ENCODE peak calls at places on chromosomes 5 and 9, in seven cellular contexts. One of them, this sample, is unnamed.

GRCh38 chr9:111356567-111357244 is 26.7 kb upstream of the OR2K2 start:
- DNase-seq in RWPE1: peak; percentile 95
- DNase-seq in fibroblast of lung: peak; percentile 93
- DNase-seq in CD4-positive, alpha-beta T cell: no peak
- DNase-seq in PC-3: peak; percentile 80
- DNase-seq in vagina: no peak
- DNase-seq in tibial nerve: no peak
- DNase-seq in this sample: peak; percentile 85

GRCh38 chr5:4042311-4042710 is 446.7 kb downstream of the IRX1 start:
- DNase-seq in PC-3: no peak
- DNase-seq in vagina: no peak
- DNase-seq in RWPE1: no peak
- DNase-seq in fibroblast of lung: no peak
- DNase-seq in CD4-positive, alpha-beta T cell: no peak
- DNase-seq in tibial nerve: no peak
- DNase-seq in this sample: no peak

GRCh38 chr9:137049544-137050449 is 3.8 kb upstream of the NPDC1 start:
- DNase-seq in tibial nerve: no peak
- DNase-seq in CD4-positive, alpha-beta T cell: peak; percentile 62
- DNase-seq in vagina: no peak
- DNase-seq in PC-3: peak; percentile 64
- DNase-seq in fibroblast of lung: peak; percentile 19
- DNase-seq in RWPE1: no peak
- DNase-seq in this sample: peak; percentile 61

GRCh38 chr5:74288448-74289109 is 351.9 kb downstream of the ENC1 start:
- DNase-seq in CD4-positive, alpha-beta T cell: no peak
- DNase-seq in PC-3: no peak
- DNase-seq in RWPE1: no peak
- DNase-seq in vagina: no peak
- DNase-seq in fibroblast of lung: no peak
- DNase-seq in tibial nerve: no peak
- DNase-seq in this sample: no peak

GRCh38 chr5:163318707-163319106 is 118.7 kb upstream of the CCNG1 start:
- DNase-seq in vagina: no peak
- DNase-seq in tibial nerve: no peak
- DNase-seq in CD4-positive, alpha-beta T cell: no peak
- DNase-seq in fibroblast of lung: no peak
- DNase-seq in PC-3: no peak
- DNase-seq in RWPE1: no peak
- DNase-seq in this sample: no peak

GRCh38 chr9:95048225-95049087 is 269.1 kb downstream of the FANCC start:
- DNase-seq in fibroblast of lung: peak; percentile 58
- DNase-seq in PC-3: peak; percentile 49
- DNase-seq in CD4-positive, alpha-beta T cell: peak; percentile 59
- DNase-seq in RWPE1: peak; percentile 92
- DNase-seq in tibial nerve: peak; percentile 41
- DNase-seq in vagina: no peak
- DNase-seq in this sample: peak; percentile 85

GRCh38 chr5:150583541-150584225 is 56.8 kb upstream of the SYNPO start:
- DNase-seq in CD4-positive, alpha-beta T cell: no peak
- DNase-seq in tibial nerve: no peak
- DNase-seq in RWPE1: no peak
- DNase-seq in fibroblast of lung: no peak
- DNase-seq in PC-3: no peak
- DNase-seq in vagina: no peak
- DNase-seq in this sample: no peak

GRCh38 chr9:136225748-136226679 is 19.6 kb downstream of the QSOX2 start:
- DNase-seq in CD4-positive, alpha-beta T cell: peak; percentile 73
- DNase-seq in PC-3: peak; percentile 67
- DNase-seq in RWPE1: peak; percentile 84
- DNase-seq in vagina: no peak
- DNase-seq in fibroblast of lung: peak; percentile 32
- DNase-seq in tibial nerve: no peak
- DNase-seq in this sample: peak; percentile 65

GRCh38 chr5:162603399-162603798 is 535.8 kb downstream of the GABRG2 start:
- DNase-seq in CD4-positive, alpha-beta T cell: no peak
- DNase-seq in RWPE1: no peak
- DNase-seq in tibial nerve: no peak
- DNase-seq in fibroblast of lung: no peak
- DNase-seq in vagina: no peak
- DNase-seq in PC-3: no peak
- DNase-seq in this sample: no peak

GRCh38 chr9:114894801-114895433 is 35.5 kb downstream of the TNFSF8 start:
- DNase-seq in vagina: no peak
- DNase-seq in fibroblast of lung: peak; percentile 98
- DNase-seq in tibial nerve: no peak
- DNase-seq in PC-3: peak; percentile 82
- DNase-seq in RWPE1: peak; percentile 88
- DNase-seq in CD4-positive, alpha-beta T cell: no peak
- DNase-seq in this sample: peak; percentile 83

GRCh38 chr5:96934291-96934694 is 1.6 kb upstream of the LNPEP start:
- DNase-seq in fibroblast of lung: peak; percentile 63
- DNase-seq in CD4-positive, alpha-beta T cell: no peak
- DNase-seq in PC-3: no peak
- DNase-seq in vagina: no peak
- DNase-seq in RWPE1: peak; percentile 15
- DNase-seq in tibial nerve: no peak
- DNase-seq in this sample: no peak

GRCh38 chr9:123049589-123050222 is 16.2 kb downstream of the GPR21 start:
- DNase-seq in fibroblast of lung: peak; percentile 52
- DNase-seq in CD4-positive, alpha-beta T cell: no peak
- DNase-seq in tibial nerve: no peak
- DNase-seq in PC-3: no peak
- DNase-seq in vagina: no peak
- DNase-seq in RWPE1: peak; percentile 11
- DNase-seq in this sample: peak; percentile 79

GRCh38 chr5:146173597-146173996 is 8.9 kb downstream of the LARS1 start:
- DNase-seq in CD4-positive, alpha-beta T cell: no peak
- DNase-seq in fibroblast of lung: no peak
- DNase-seq in PC-3: no peak
- DNase-seq in tibial nerve: no peak
- DNase-seq in vagina: no peak
- DNase-seq in RWPE1: no peak
- DNase-seq in this sample: no peak

GRCh38 chr5:39521945-39522590 is 97.3 kb upstream of the DAB2 start:
- DNase-seq in PC-3: no peak
- DNase-seq in fibroblast of lung: no peak
- DNase-seq in vagina: no peak
- DNase-seq in tibial nerve: no peak
- DNase-seq in RWPE1: no peak
- DNase-seq in CD4-positive, alpha-beta T cell: no peak
- DNase-seq in this sample: no peak

GRCh38 chr5:93717162-93717561 is 24.2 kb downstream of the POU5F2 start:
- DNase-seq in RWPE1: no peak
- DNase-seq in CD4-positive, alpha-beta T cell: no peak
- DNase-seq in tibial nerve: no peak
- DNase-seq in PC-3: no peak
- DNase-seq in vagina: no peak
- DNase-seq in fibroblast of lung: peak; percentile 70
- DNase-seq in this sample: peak; percentile 51

GRCh38 chr9:97705354-97705950 is 8.3 kb upstream of the XPA start:
- DNase-seq in CD4-positive, alpha-beta T cell: no peak
- DNase-seq in tibial nerve: no peak
- DNase-seq in fibroblast of lung: peak; percentile 76
- DNase-seq in RWPE1: no peak
- DNase-seq in vagina: no peak
- DNase-seq in PC-3: peak; percentile 58
- DNase-seq in this sample: peak; percentile 22

GRCh38 chr5:79107020-79107796 is 4.4 kb upstream of the BHMT start:
- DNase-seq in tibial nerve: no peak
- DNase-seq in CD4-positive, alpha-beta T cell: no peak
- DNase-seq in RWPE1: no peak
- DNase-seq in fibroblast of lung: peak; percentile 24
- DNase-seq in vagina: no peak
- DNase-seq in PC-3: peak; percentile 23
- DNase-seq in this sample: no peak

GRCh38 chr5:127227881-127228280 is 62.7 kb upstream of the MEGF10 start:
- DNase-seq in tibial nerve: no peak
- DNase-seq in fibroblast of lung: peak; percentile 19
- DNase-seq in RWPE1: peak; percentile 27
- DNase-seq in vagina: no peak
- DNase-seq in PC-3: peak; percentile 19
- DNase-seq in CD4-positive, alpha-beta T cell: no peak
- DNase-seq in this sample: no peak

GRCh38 chr5:157198277-157199058 is 17.8 kb downstream of the ITK start:
- DNase-seq in RWPE1: no peak
- DNase-seq in vagina: no peak
- DNase-seq in CD4-positive, alpha-beta T cell: peak; percentile 59
- DNase-seq in PC-3: no peak
- DNase-seq in tibial nerve: no peak
- DNase-seq in fibroblast of lung: no peak
- DNase-seq in this sample: no peak

GRCh38 chr5:109611505-109611904 is 78.2 kb upstream of the MAN2A1 start:
- DNase-seq in PC-3: no peak
- DNase-seq in fibroblast of lung: no peak
- DNase-seq in tibial nerve: no peak
- DNase-seq in RWPE1: no peak
- DNase-seq in CD4-positive, alpha-beta T cell: no peak
- DNase-seq in vagina: no peak
- DNase-seq in this sample: no peak

GRCh38 chr9:30519756-30520155 is 1864.7 kb upstream of the ACO1 start:
- DNase-seq in vagina: no peak
- DNase-seq in fibroblast of lung: peak; percentile 8
- DNase-seq in PC-3: peak; percentile 11
- DNase-seq in RWPE1: peak; percentile 23
- DNase-seq in tibial nerve: no peak
- DNase-seq in CD4-positive, alpha-beta T cell: no peak
- DNase-seq in this sample: peak; percentile 4

GRCh38 chr5:122957457-122957856 is 79.1 kb downstream of the PPIC start:
- DNase-seq in PC-3: no peak
- DNase-seq in CD4-positive, alpha-beta T cell: no peak
- DNase-seq in RWPE1: no peak
- DNase-seq in vagina: no peak
- DNase-seq in fibroblast of lung: no peak
- DNase-seq in tibial nerve: no peak
- DNase-seq in this sample: no peak

GRCh38 chr9:134205636-134206316 is 41.4 kb upstream of the RNU6ATAC start:
- DNase-seq in RWPE1: no peak
- DNase-seq in PC-3: no peak
- DNase-seq in tibial nerve: peak; percentile 69
- DNase-seq in fibroblast of lung: peak; percentile 89
- DNase-seq in CD4-positive, alpha-beta T cell: no peak
- DNase-seq in vagina: no peak
- DNase-seq in this sample: no peak
- TF ChIP-seq CTCF in RWPE1: no peak
- TF ChIP-seq CTCF in PC-3: no peak
- TF ChIP-seq CTCF in tibial nerve: no peak
- TF ChIP-seq CTCF in fibroblast of lung: no peak
- TF ChIP-seq CTCF in CD4-positive, alpha-beta T cell: no peak
- TF ChIP-seq CTCF in vagina: no peak
- TF ChIP-seq CTCF in this sample: no peak

GRCh38 chr5:88276378-88276777 is 7.7 kb upstream of the TMEM161B start:
- DNase-seq in RWPE1: no peak
- DNase-seq in PC-3: no peak
- DNase-seq in fibroblast of lung: no peak
- DNase-seq in tibial nerve: no peak
- DNase-seq in vagina: no peak
- DNase-seq in CD4-positive, alpha-beta T cell: no peak
- DNase-seq in this sample: no peak

GRCh38 chr5:88275574-88275973 is 6.9 kb upstream of the TMEM161B start:
- DNase-seq in RWPE1: no peak
- DNase-seq in PC-3: no peak
- DNase-seq in tibial nerve: no peak
- DNase-seq in fibroblast of lung: no peak
- DNase-seq in vagina: no peak
- DNase-seq in CD4-positive, alpha-beta T cell: no peak
- DNase-seq in this sample: no peak

GRCh38 chr5:88283690-88284089 is 15.0 kb upstream of the TMEM161B start:
- DNase-seq in PC-3: peak; percentile 58
- DNase-seq in vagina: no peak
- DNase-seq in tibial nerve: no peak
- DNase-seq in RWPE1: no peak
- DNase-seq in fibroblast of lung: no peak
- DNase-seq in CD4-positive, alpha-beta T cell: no peak
- DNase-seq in this sample: no peak

GRCh38 chr5:88279584-88279983 is 10.9 kb upstream of the TMEM161B start:
- DNase-seq in vagina: no peak
- DNase-seq in RWPE1: peak; percentile 12
- DNase-seq in fibroblast of lung: no peak
- DNase-seq in tibial nerve: no peak
- DNase-seq in CD4-positive, alpha-beta T cell: no peak
- DNase-seq in PC-3: no peak
- DNase-seq in this sample: peak; percentile 60

GRCh38 chr5:88281322-88281721 is 12.7 kb upstream of the TMEM161B start:
- DNase-seq in CD4-positive, alpha-beta T cell: no peak
- DNase-seq in tibial nerve: no peak
- DNase-seq in vagina: no peak
- DNase-seq in PC-3: no peak
- DNase-seq in RWPE1: no peak
- DNase-seq in fibroblast of lung: no peak
- DNase-seq in this sample: no peak
- TF ChIP-seq CTCF in CD4-positive, alpha-beta T cell: no peak
- TF ChIP-seq CTCF in tibial nerve: no peak
- TF ChIP-seq CTCF in vagina: no peak
- TF ChIP-seq CTCF in PC-3: no peak
- TF ChIP-seq CTCF in RWPE1: no peak
- TF ChIP-seq CTCF in fibroblast of lung: no peak
- TF ChIP-seq CTCF in this sample: no peak

GRCh38 chr9:88938181-88938580 is 53.1 kb upstream of the S1PR3 start:
- DNase-seq in PC-3: peak; percentile 68
- DNase-seq in fibroblast of lung: no peak
- DNase-seq in RWPE1: no peak
- DNase-seq in CD4-positive, alpha-beta T cell: no peak
- DNase-seq in vagina: no peak
- DNase-seq in tibial nerve: no peak
- DNase-seq in this sample: no peak
- TF ChIP-seq CTCF in PC-3: no peak
- TF ChIP-seq CTCF in fibroblast of lung: no peak
- TF ChIP-seq CTCF in RWPE1: no peak
- TF ChIP-seq CTCF in CD4-positive, alpha-beta T cell: no peak
- TF ChIP-seq CTCF in vagina: no peak
- TF ChIP-seq CTCF in tibial nerve: no peak
- TF ChIP-seq CTCF in this sample: no peak

GRCh38 chr9:78439866-78440830 is 143.2 kb downstream of the PSAT1 start:
- DNase-seq in fibroblast of lung: no peak
- DNase-seq in PC-3: no peak
- DNase-seq in CD4-positive, alpha-beta T cell: no peak
- DNase-seq in RWPE1: no peak
- DNase-seq in tibial nerve: no peak
- DNase-seq in vagina: no peak
- DNase-seq in this sample: no peak

GRCh38 chr9:78437721-78438610 is 141.0 kb downstream of the PSAT1 start:
- DNase-seq in PC-3: no peak
- DNase-seq in vagina: no peak
- DNase-seq in RWPE1: no peak
- DNase-seq in tibial nerve: no peak
- DNase-seq in fibroblast of lung: no peak
- DNase-seq in CD4-positive, alpha-beta T cell: no peak
- DNase-seq in this sample: no peak

GRCh38 chr9:78436873-78437272 is 139.9 kb downstream of the PSAT1 start:
- DNase-seq in tibial nerve: no peak
- DNase-seq in fibroblast of lung: no peak
- DNase-seq in PC-3: no peak
- DNase-seq in RWPE1: no peak
- DNase-seq in vagina: no peak
- DNase-seq in CD4-positive, alpha-beta T cell: no peak
- DNase-seq in this sample: no peak

GRCh38 chr9:78439192-78439865 is 142.4 kb downstream of the PSAT1 start:
- DNase-seq in vagina: no peak
- DNase-seq in tibial nerve: peak; percentile 68
- DNase-seq in CD4-positive, alpha-beta T cell: peak; percentile 67
- DNase-seq in PC-3: peak; percentile 87
- DNase-seq in fibroblast of lung: peak; percentile 83
- DNase-seq in RWPE1: peak; percentile 85
- DNase-seq in this sample: peak; percentile 83

GRCh38 chr9:78438765-78439164 is 141.8 kb downstream of the PSAT1 start:
- DNase-seq in PC-3: no peak
- DNase-seq in CD4-positive, alpha-beta T cell: no peak
- DNase-seq in vagina: no peak
- DNase-seq in RWPE1: no peak
- DNase-seq in tibial nerve: no peak
- DNase-seq in fibroblast of lung: no peak
- DNase-seq in this sample: no peak
- TF ChIP-seq CTCF in PC-3: no peak
- TF ChIP-seq CTCF in CD4-positive, alpha-beta T cell: no peak
- TF ChIP-seq CTCF in vagina: no peak
- TF ChIP-seq CTCF in RWPE1: no peak
- TF ChIP-seq CTCF in tibial nerve: no peak
- TF ChIP-seq CTCF in fibroblast of lung: no peak
- TF ChIP-seq CTCF in this sample: no peak